ENCODE peak calls at places on chromosomes 7 and 10, in five cellular contexts. K is HepG2, D is K562, C is H1, N is GM12878. Z is an unnamed sample.

GRCh38 chr10:1196656-1197055 is 140.5 kb downstream of the WDR37 start:
- DNase-seq in K (no peak), N (no peak), C (no peak), D (no peak), Z (no peak)

GRCh38 chr7:39084344-39084743 is 106.6 kb downstream of the POU6F2 start:
- DNase-seq in C (no peak), K (peak), D (no peak), N (no peak), Z (no peak)

GRCh38 chr10:5663692-5664427 is 2.5 kb downstream of the ASB13 start:
- DNase-seq in D (no peak), K (no peak), N (no peak), C (no peak), Z (peak)

GRCh38 chr10:57015595-57016303 is 654.7 kb upstream of the ZWINT start:
- DNase-seq in K (no peak), D (no peak), C (no peak), N (no peak), Z (no peak)

GRCh38 chr7:55774327-55775050 is 88.1 kb downstream of the SEPTIN14 start:
- DNase-seq in K (no peak), C (peak), D (no peak), N (no peak), Z (peak)

GRCh38 chr10:69730251-69731156 is 71.2 kb upstream of the COL13A1 start:
- DNase-seq in D (no peak), C (no peak), K (no peak), N (no peak), Z (peak)

GRCh38 chr10:14468022-14468421 is 137.3 kb upstream of the FRMD4A start:
- DNase-seq in C (no peak), K (no peak), D (no peak), N (no peak), Z (no peak)

GRCh38 chr7:128827248-128827958 is 2.8 kb upstream of the FLNC start:
- DNase-seq in D (peak), N (no peak), K (no peak), C (no peak), Z (peak)

GRCh38 chr10:103447187-103447586 is 5.0 kb downstream of the CALHM2 start:
- DNase-seq in C (no peak), D (no peak), K (no peak), N (no peak), Z (no peak)

GRCh38 chr7:108093903-108094302 is 36.3 kb downstream of the LAMB4 start:
- DNase-seq in N (no peak), C (no peak), K (no peak), D (no peak), Z (no peak)

GRCh38 chr7:108093341-108093740 is 36.8 kb downstream of the LAMB4 start:
- DNase-seq in D (no peak), C (no peak), K (no peak), N (no peak), Z (no peak)

GRCh38 chr7:108094375-108094774 is 35.8 kb downstream of the LAMB4 start:
- DNase-seq in C (no peak), N (no peak), K (no peak), D (no peak), Z (no peak)

GRCh38 chr7:108096996-108097395 is 33.2 kb downstream of the LAMB4 start:
- DNase-seq in D (no peak), K (no peak), C (no peak), N (no peak), Z (no peak)

DNA sequence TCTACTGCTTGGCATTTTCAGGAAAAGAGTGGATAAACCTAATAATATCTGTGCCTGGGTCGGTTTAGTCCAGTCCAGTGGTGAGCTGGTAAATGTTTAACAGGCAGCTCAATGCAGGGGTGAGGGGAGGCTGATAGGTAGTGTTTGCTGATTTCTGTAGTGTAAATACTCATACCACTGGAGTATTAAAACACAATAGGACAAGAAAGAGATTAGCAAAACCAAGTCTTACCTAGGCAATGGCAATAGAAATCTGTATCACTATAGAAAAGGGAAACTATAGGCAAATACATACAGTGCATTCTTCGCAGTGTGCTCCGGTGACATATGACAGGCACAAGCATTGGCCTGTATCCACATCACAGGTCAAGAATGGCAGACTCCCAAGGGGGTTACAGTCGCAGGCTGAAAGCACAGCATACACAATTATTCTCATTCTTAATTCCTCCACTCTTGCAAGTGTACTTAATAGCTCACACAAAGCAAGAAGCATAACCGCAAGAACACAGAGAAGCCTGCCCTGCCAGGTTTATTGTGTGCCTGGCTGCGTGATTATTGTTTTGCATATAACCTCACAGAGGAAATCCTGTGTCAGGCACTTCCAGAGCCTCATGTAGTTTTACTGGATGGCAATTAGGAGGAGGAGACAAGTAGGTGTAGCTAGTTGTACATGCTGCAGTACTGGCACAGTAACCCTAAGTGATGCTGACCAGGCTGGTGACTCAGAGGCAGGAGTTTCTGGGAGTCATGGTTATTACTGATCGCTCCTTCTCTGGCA is 35.0 kb downstream of the LAMB4 start:
- DNase-seq in N (no peak), K (peak), D (no peak), C (no peak), Z (peak)
- TF ChIP-seq TAF1 in N (no peak), K (no peak), D (no peak), C (no peak), Z (peak)

GRCh38 chr7:122768827-122769226 is 66.1 kb upstream of the RNF148 start:
- DNase-seq in C (no peak), N (no peak), D (no peak), K (no peak), Z (no peak)
- TF ChIP-seq JUND in C (no peak), N (no peak), D (no peak), K (no peak), Z (no peak)

GRCh38 chr10:36531621-36532020 is 593.8 kb upstream of the ANKRD30A start:
- DNase-seq in D (no peak), K (no peak), N (no peak), C (no peak), Z (no peak)
- TF ChIP-seq TAF1 in D (no peak), K (no peak), N (no peak), C (no peak), Z (no peak)

DNA sequence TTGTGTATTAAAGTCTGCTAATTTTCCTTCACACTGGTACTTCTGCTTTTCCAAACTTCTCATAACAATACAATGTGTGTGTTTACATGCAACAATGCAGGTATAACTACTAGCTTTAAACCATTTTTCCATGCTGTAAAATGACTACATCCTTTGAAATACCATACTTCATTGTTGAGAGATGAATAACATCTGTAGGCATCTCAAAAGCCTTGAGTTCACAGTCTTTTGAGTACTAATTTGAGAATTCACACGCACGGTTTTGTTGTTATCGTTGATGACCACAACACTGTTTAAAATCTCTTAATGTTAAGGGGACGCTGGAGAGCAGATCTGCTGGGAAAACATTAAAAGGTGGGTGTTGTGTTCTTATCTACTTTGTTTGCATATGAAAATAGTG is 37.4 kb downstream of the SEMA3A start:
- DNase-seq in N (no peak), C (no peak), K (no peak), D (no peak), Z (no peak)
- TF ChIP-seq JUND in N (no peak), C (no peak), K (no peak), D (no peak), Z (no peak)

Z was measured in SK-N-SH.